ENCODE peak calls at places on chromosomes 16 and 17, in six cellular contexts. One of them, this sample, is unnamed.
A peak's percentile ranks its signal among the peaks of the same experiment; 100 is the strongest.

GRCh38 chr17:81672504-81672903 is 6.0 kb downstream of the CCDC137 start:
- DNase-seq in BE2C: no peak
- DNase-seq in choroid plexus epithelial cell: no peak
- DNase-seq in fibroblast of the aortic adventitia: no peak
- DNase-seq in fibroblast of pulmonary artery: no peak
- DNase-seq in astrocyte of the spinal cord: no peak
- DNase-seq in this sample: no peak

GRCh38 chr16:12685806-12686205 is 117.9 kb downstream of the CPPED1 start:
- DNase-seq in BE2C: no peak
- DNase-seq in choroid plexus epithelial cell: peak; percentile 79
- DNase-seq in fibroblast of the aortic adventitia: no peak
- DNase-seq in fibroblast of pulmonary artery: no peak
- DNase-seq in astrocyte of the spinal cord: peak; percentile 66
- DNase-seq in this sample: no peak

GRCh38 chr17:32784113-32784512 is 92.8 kb downstream of the MYO1D start:
- DNase-seq in BE2C: no peak
- DNase-seq in choroid plexus epithelial cell: no peak
- DNase-seq in fibroblast of the aortic adventitia: no peak
- DNase-seq in fibroblast of pulmonary artery: no peak
- DNase-seq in astrocyte of the spinal cord: no peak
- DNase-seq in this sample: no peak

GRCh38 chr16:8646271-8646670 is 24.8 kb downstream of the METTL22 start:
- DNase-seq in BE2C: no peak
- DNase-seq in choroid plexus epithelial cell: peak; percentile 61
- DNase-seq in fibroblast of the aortic adventitia: no peak
- DNase-seq in fibroblast of pulmonary artery: no peak
- DNase-seq in astrocyte of the spinal cord: no peak
- DNase-seq in this sample: no peak

GRCh38 chr16:11665071-11665491 is 3.2 kb upstream of the SNN start:
- DNase-seq in BE2C: no peak
- DNase-seq in choroid plexus epithelial cell: no peak
- DNase-seq in fibroblast of the aortic adventitia: no peak
- DNase-seq in fibroblast of pulmonary artery: no peak
- DNase-seq in astrocyte of the spinal cord: no peak
- DNase-seq in this sample: no peak

GRCh38 chr16:86103320-86103719 is 204.4 kb downstream of the IRF8 start:
- DNase-seq in BE2C: no peak
- DNase-seq in choroid plexus epithelial cell: no peak
- DNase-seq in fibroblast of the aortic adventitia: no peak
- DNase-seq in fibroblast of pulmonary artery: no peak
- DNase-seq in astrocyte of the spinal cord: no peak
- DNase-seq in this sample: no peak

GRCh38 chr16:88194397-88195020 is 188.2 kb upstream of the ZNF469 start:
- DNase-seq in BE2C: peak; percentile 82
- DNase-seq in choroid plexus epithelial cell: peak; percentile 63
- DNase-seq in fibroblast of the aortic adventitia: no peak
- DNase-seq in fibroblast of pulmonary artery: no peak
- DNase-seq in astrocyte of the spinal cord: peak; percentile 51
- DNase-seq in this sample: peak; percentile 50

GRCh38 chr16:29811170-29811895 is 660 bp upstream of the PRRT2 start:
- DNase-seq in BE2C: peak; percentile 100
- DNase-seq in choroid plexus epithelial cell: peak; percentile 98
- DNase-seq in fibroblast of the aortic adventitia: peak; percentile 98
- DNase-seq in fibroblast of pulmonary artery: peak; percentile 99
- DNase-seq in astrocyte of the spinal cord: peak; percentile 96
- DNase-seq in this sample: peak; percentile 99

GRCh38 chr17:4234406-4234805 is 29.4 kb downstream of the ANKFY1 start:
- DNase-seq in BE2C: no peak
- DNase-seq in choroid plexus epithelial cell: peak; percentile 24
- DNase-seq in fibroblast of the aortic adventitia: peak; percentile 59
- DNase-seq in fibroblast of pulmonary artery: peak; percentile 47
- DNase-seq in astrocyte of the spinal cord: no peak
- DNase-seq in this sample: no peak

GRCh38 chr17:65800655-65801054 is 239.2 kb upstream of the AXIN2 start:
- DNase-seq in BE2C: no peak
- DNase-seq in choroid plexus epithelial cell: no peak
- DNase-seq in fibroblast of the aortic adventitia: no peak
- DNase-seq in fibroblast of pulmonary artery: no peak
- DNase-seq in astrocyte of the spinal cord: no peak
- DNase-seq in this sample: no peak

GRCh38 chr16:85392756-85393673 is 220.1 kb upstream of the GSE1 start:
- DNase-seq in BE2C: peak; percentile 10
- DNase-seq in choroid plexus epithelial cell: no peak
- DNase-seq in fibroblast of the aortic adventitia: no peak
- DNase-seq in fibroblast of pulmonary artery: no peak
- DNase-seq in astrocyte of the spinal cord: no peak
- DNase-seq in this sample: no peak

GRCh38 chr16:27892879-27893278 is 170.6 kb downstream of the GSG1L start:
- DNase-seq in BE2C: no peak
- DNase-seq in choroid plexus epithelial cell: peak; percentile 15
- DNase-seq in fibroblast of the aortic adventitia: no peak
- DNase-seq in fibroblast of pulmonary artery: no peak
- DNase-seq in astrocyte of the spinal cord: no peak
- DNase-seq in this sample: no peak

GRCh38 chr16:57957396-57958392 is 13.2 kb downstream of the CNGB1 start:
- DNase-seq in BE2C: no peak
- DNase-seq in choroid plexus epithelial cell: no peak
- DNase-seq in fibroblast of the aortic adventitia: no peak
- DNase-seq in fibroblast of pulmonary artery: no peak
- DNase-seq in astrocyte of the spinal cord: no peak
- DNase-seq in this sample: no peak

GRCh38 chr16:24010440-24011089 is 174.8 kb downstream of the PRKCB start:
- DNase-seq in BE2C: peak; percentile 67
- DNase-seq in choroid plexus epithelial cell: peak; percentile 82
- DNase-seq in fibroblast of the aortic adventitia: peak; percentile 66
- DNase-seq in fibroblast of pulmonary artery: peak; percentile 76
- DNase-seq in astrocyte of the spinal cord: peak; percentile 39
- DNase-seq in this sample: no peak

GRCh38 chr16:77794586-77794985 is 6.2 kb downstream of the VAT1L start:
- DNase-seq in BE2C: no peak
- DNase-seq in choroid plexus epithelial cell: peak; percentile 23
- DNase-seq in fibroblast of the aortic adventitia: peak; percentile 78
- DNase-seq in fibroblast of pulmonary artery: peak; percentile 45
- DNase-seq in astrocyte of the spinal cord: peak; percentile 81
- DNase-seq in this sample: no peak

GRCh38 chr17:51263001-51263400 is 2.7 kb downstream of the UTP18 start:
- DNase-seq in BE2C: no peak
- DNase-seq in choroid plexus epithelial cell: peak; percentile 77
- DNase-seq in fibroblast of the aortic adventitia: no peak
- DNase-seq in fibroblast of pulmonary artery: peak; percentile 23
- DNase-seq in astrocyte of the spinal cord: no peak
- DNase-seq in this sample: no peak

GRCh38 chr17:41864498-41864836 is 756 bp downstream of the KLHL11 start:
- DNase-seq in BE2C: no peak
- DNase-seq in choroid plexus epithelial cell: peak; percentile 17
- DNase-seq in fibroblast of the aortic adventitia: no peak
- DNase-seq in fibroblast of pulmonary artery: peak; percentile 7
- DNase-seq in astrocyte of the spinal cord: no peak
- DNase-seq in this sample: no peak

GRCh38 chr17:77214743-77215142 is 74.0 kb downstream of the SEC14L1 start:
- DNase-seq in BE2C: peak; percentile 62
- DNase-seq in choroid plexus epithelial cell: peak; percentile 42
- DNase-seq in fibroblast of the aortic adventitia: peak; percentile 34
- DNase-seq in fibroblast of pulmonary artery: peak; percentile 44
- DNase-seq in astrocyte of the spinal cord: peak; percentile 26
- DNase-seq in this sample: no peak

GRCh38 chr17:55887531-55887930 is 136.7 kb downstream of the PCTP start:
- DNase-seq in BE2C: no peak
- DNase-seq in choroid plexus epithelial cell: no peak
- DNase-seq in fibroblast of the aortic adventitia: no peak
- DNase-seq in fibroblast of pulmonary artery: no peak
- DNase-seq in astrocyte of the spinal cord: no peak
- DNase-seq in this sample: no peak

GRCh38 chr17:67322039-67322787 is 44.2 kb downstream of the PSMD12 start:
- DNase-seq in BE2C: peak; percentile 82
- DNase-seq in choroid plexus epithelial cell: no peak
- DNase-seq in fibroblast of the aortic adventitia: no peak
- DNase-seq in fibroblast of pulmonary artery: no peak
- DNase-seq in astrocyte of the spinal cord: no peak
- DNase-seq in this sample: no peak

GRCh38 chr17:16928406-16929280 is 43.3 kb downstream of the TNFRSF13B start:
- DNase-seq in BE2C: no peak
- DNase-seq in choroid plexus epithelial cell: no peak
- DNase-seq in fibroblast of the aortic adventitia: no peak
- DNase-seq in fibroblast of pulmonary artery: no peak
- DNase-seq in astrocyte of the spinal cord: no peak
- DNase-seq in this sample: peak; percentile 62

GRCh38 chr17:3475812-3476686 is at the start of gene ASPA:
- DNase-seq in BE2C: no peak
- DNase-seq in choroid plexus epithelial cell: peak; percentile 9
- DNase-seq in fibroblast of the aortic adventitia: peak; percentile 46
- DNase-seq in fibroblast of pulmonary artery: peak; percentile 6
- DNase-seq in astrocyte of the spinal cord: no peak
- DNase-seq in this sample: no peak

GRCh38 chr16:58652741-58653140 is 23.1 kb upstream of the CNOT1 start:
- DNase-seq in BE2C: peak; percentile 88
- DNase-seq in choroid plexus epithelial cell: peak; percentile 67
- DNase-seq in fibroblast of the aortic adventitia: peak; percentile 32
- DNase-seq in fibroblast of pulmonary artery: peak; percentile 45
- DNase-seq in astrocyte of the spinal cord: no peak
- DNase-seq in this sample: no peak

GRCh38 chr17:70184770-70185169 is 15.4 kb downstream of the KCNJ2 start:
- DNase-seq in BE2C: no peak
- DNase-seq in choroid plexus epithelial cell: peak; percentile 85
- DNase-seq in fibroblast of the aortic adventitia: peak; percentile 19
- DNase-seq in fibroblast of pulmonary artery: peak; percentile 17
- DNase-seq in astrocyte of the spinal cord: peak; percentile 65
- DNase-seq in this sample: no peak

GRCh38 chr16:72787519-72788268 is 260.2 kb downstream of the ZFHX3 start:
- DNase-seq in BE2C: peak; percentile 67
- DNase-seq in choroid plexus epithelial cell: peak; percentile 95
- DNase-seq in fibroblast of the aortic adventitia: peak; percentile 53
- DNase-seq in fibroblast of pulmonary artery: peak; percentile 93
- DNase-seq in astrocyte of the spinal cord: peak; percentile 84
- DNase-seq in this sample: peak; percentile 86

GRCh38 chr17:74335529-74336062 is 9.6 kb downstream of the KIF19 start:
- DNase-seq in BE2C: no peak
- DNase-seq in choroid plexus epithelial cell: no peak
- DNase-seq in fibroblast of the aortic adventitia: no peak
- DNase-seq in fibroblast of pulmonary artery: no peak
- DNase-seq in astrocyte of the spinal cord: no peak
- DNase-seq in this sample: no peak
- H3K4me3 ChIP-seq in BE2C: no peak overlapping the region
- H3K4me3 ChIP-seq in choroid plexus epithelial cell: no peak overlapping the region
- H3K4me3 ChIP-seq in fibroblast of the aortic adventitia: no peak overlapping the region
- H3K4me3 ChIP-seq in fibroblast of pulmonary artery: no peak overlapping the region
- H3K4me3 ChIP-seq in astrocyte of the spinal cord: no peak overlapping the region
- H3K4me3 ChIP-seq in this sample: no peak overlapping the region

GRCh38 chr17:61405686-61406542 is 6.3 kb downstream of the TBX2 start:
- DNase-seq in BE2C: no peak
- DNase-seq in choroid plexus epithelial cell: no peak
- DNase-seq in fibroblast of the aortic adventitia: no peak
- DNase-seq in fibroblast of pulmonary artery: no peak
- DNase-seq in astrocyte of the spinal cord: no peak
- DNase-seq in this sample: peak; percentile 74

GRCh38 chr17:61406543-61406845 is 6.9 kb downstream of the TBX2 start:
- DNase-seq in BE2C: no peak
- DNase-seq in choroid plexus epithelial cell: no peak
- DNase-seq in fibroblast of the aortic adventitia: no peak
- DNase-seq in fibroblast of pulmonary artery: no peak
- DNase-seq in astrocyte of the spinal cord: no peak
- DNase-seq in this sample: no peak

GRCh38 chr17:61408151-61409041 is 8.8 kb downstream of the TBX2 start:
- DNase-seq in BE2C: peak; percentile 34
- DNase-seq in choroid plexus epithelial cell: no peak
- DNase-seq in fibroblast of the aortic adventitia: no peak
- DNase-seq in fibroblast of pulmonary artery: no peak
- DNase-seq in astrocyte of the spinal cord: no peak
- DNase-seq in this sample: peak; percentile 75

GRCh38 chr17:61406871-61407210 is 7.2 kb downstream of the TBX2 start:
- DNase-seq in BE2C: no peak
- DNase-seq in choroid plexus epithelial cell: no peak
- DNase-seq in fibroblast of the aortic adventitia: no peak
- DNase-seq in fibroblast of pulmonary artery: no peak
- DNase-seq in astrocyte of the spinal cord: no peak
- DNase-seq in this sample: peak; percentile 73

DNA sequence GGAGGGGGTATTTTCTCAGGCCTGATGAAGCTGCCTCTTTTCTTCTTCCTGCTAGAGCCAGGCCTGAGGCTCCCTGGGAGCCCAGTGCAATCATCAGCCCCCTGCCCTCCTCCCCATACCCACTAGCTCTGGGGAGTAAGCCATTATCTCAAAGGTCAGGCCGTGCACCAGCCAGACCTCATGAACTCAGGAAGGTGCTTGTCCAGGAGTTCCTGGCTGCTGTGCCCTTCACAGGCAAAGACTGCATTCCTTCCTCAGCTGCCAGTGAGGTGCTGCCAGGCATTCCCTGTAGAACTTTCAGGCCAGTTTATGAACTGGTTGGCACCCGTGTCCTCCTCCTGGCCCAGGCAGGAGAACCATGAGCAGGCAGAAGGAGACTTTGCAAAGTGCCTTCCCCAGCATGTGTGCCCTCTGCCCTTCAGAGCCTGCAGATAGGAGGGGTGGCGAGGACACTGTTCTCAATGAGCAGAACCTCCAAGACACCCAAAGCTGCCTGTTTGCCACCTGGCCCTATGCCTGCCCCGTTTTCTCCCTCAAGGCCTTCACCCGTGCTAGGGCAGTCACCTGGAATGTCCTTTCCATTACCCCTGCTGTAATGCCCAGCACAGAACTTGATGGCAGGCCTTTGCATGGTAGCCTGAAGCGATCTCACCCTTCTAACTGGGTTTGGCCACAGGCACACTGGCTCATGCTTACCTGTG is 7.7 kb downstream of the TBX2 start:
- DNase-seq in BE2C: peak; percentile 14
- DNase-seq in choroid plexus epithelial cell: no peak
- DNase-seq in fibroblast of the aortic adventitia: no peak
- DNase-seq in fibroblast of pulmonary artery: no peak
- DNase-seq in astrocyte of the spinal cord: no peak
- DNase-seq in this sample: peak; percentile 79
- H3K4me3 ChIP-seq in BE2C: no peak overlapping the region
- H3K4me3 ChIP-seq in choroid plexus epithelial cell: no peak overlapping the region
- H3K4me3 ChIP-seq in fibroblast of the aortic adventitia: no peak overlapping the region
- H3K4me3 ChIP-seq in fibroblast of pulmonary artery: no peak overlapping the region
- H3K4me3 ChIP-seq in astrocyte of the spinal cord: no peak overlapping the region
- H3K4me3 ChIP-seq in this sample: peak overlapping the region; percentile 84

GRCh38 chr16:31118223-31119155 is 1.0 kb downstream of the KAT8 start:
- DNase-seq in BE2C: no peak
- DNase-seq in choroid plexus epithelial cell: peak; percentile 84
- DNase-seq in fibroblast of the aortic adventitia: peak; percentile 42
- DNase-seq in fibroblast of pulmonary artery: peak; percentile 71
- DNase-seq in astrocyte of the spinal cord: peak; percentile 33
- DNase-seq in this sample: no peak
- H3K4me3 ChIP-seq in BE2C: peak overlapping the region; percentile 80
- H3K4me3 ChIP-seq in choroid plexus epithelial cell: peak overlapping the region; percentile 71
- H3K4me3 ChIP-seq in fibroblast of the aortic adventitia: peak overlapping the region; percentile 94
- H3K4me3 ChIP-seq in fibroblast of pulmonary artery: peak overlapping the region; percentile 69
- H3K4me3 ChIP-seq in astrocyte of the spinal cord: peak overlapping the region; percentile 63
- H3K4me3 ChIP-seq in this sample: peak overlapping the region; percentile 99

DNA sequence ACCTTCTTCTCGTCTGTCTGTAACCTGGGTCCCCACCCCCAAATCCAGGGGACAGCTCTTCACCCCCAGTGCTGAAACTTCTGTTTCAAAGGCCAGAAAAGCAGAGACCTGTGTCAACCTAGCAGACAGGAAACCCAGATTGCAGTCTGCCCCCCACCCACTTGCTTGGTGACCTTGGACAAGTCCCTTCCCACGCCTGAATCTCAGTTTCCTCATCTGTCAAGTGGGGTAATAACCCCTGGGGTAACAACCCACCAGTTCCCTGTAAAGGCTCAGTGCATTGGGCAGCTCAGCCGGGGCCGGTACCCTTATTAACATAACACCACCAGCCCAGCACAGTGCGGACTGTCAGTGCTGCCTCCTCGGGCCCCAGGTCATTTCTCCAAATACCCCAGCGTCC is 1.3 kb downstream of the STX1B start:
- DNase-seq in BE2C: no peak
- DNase-seq in choroid plexus epithelial cell: no peak
- DNase-seq in fibroblast of the aortic adventitia: no peak
- DNase-seq in fibroblast of pulmonary artery: no peak
- DNase-seq in astrocyte of the spinal cord: no peak
- DNase-seq in this sample: no peak
- H3K4me3 ChIP-seq in BE2C: no peak overlapping the region
- H3K4me3 ChIP-seq in choroid plexus epithelial cell: no peak overlapping the region
- H3K4me3 ChIP-seq in fibroblast of the aortic adventitia: no peak overlapping the region
- H3K4me3 ChIP-seq in fibroblast of pulmonary artery: no peak overlapping the region
- H3K4me3 ChIP-seq in astrocyte of the spinal cord: peak overlapping the region; percentile 49
- H3K4me3 ChIP-seq in this sample: no peak overlapping the region